ENCODE peak calls at places on chromosomes 5 and 9, in six cellular contexts. One of them, this sample, is unnamed.

GRCh38 chr5:134549714-134550113 is 24.2 kb downstream of the JADE2 start:
- DNase-seq in HEK293T: no peak
- DNase-seq in A549: no peak
- DNase-seq in anterior cingulate cortex: no peak
- DNase-seq in activated T-cell treated with anti-CD3 and anti-CD28 coated beads, Interleukin-2, amount 50 U/mL, for 72 hours: peak; percentile 8
- DNase-seq in cerebellum: no peak
- DNase-seq in this sample: no peak

GRCh38 chr5:111752426-111752965 is 4.5 kb downstream of the NREP start:
- DNase-seq in A549: no peak
- DNase-seq in cerebellum: no peak
- DNase-seq in HEK293T: no peak
- DNase-seq in anterior cingulate cortex: no peak
- DNase-seq in activated T-cell treated with anti-CD3 and anti-CD28 coated beads, Interleukin-2, amount 50 U/mL, for 72 hours: no peak
- DNase-seq in this sample: no peak

GRCh38 chr5:149939572-149939971 is 5.0 kb downstream of the PDE6A start:
- DNase-seq in anterior cingulate cortex: no peak
- DNase-seq in A549: no peak
- DNase-seq in cerebellum: no peak
- DNase-seq in HEK293T: no peak
- DNase-seq in activated T-cell treated with anti-CD3 and anti-CD28 coated beads, Interleukin-2, amount 50 U/mL, for 72 hours: no peak
- DNase-seq in this sample: no peak

GRCh38 chr5:9437741-9438240 is 108.1 kb downstream of the SEMA5A start:
- DNase-seq in anterior cingulate cortex: no peak
- DNase-seq in HEK293T: no peak
- DNase-seq in activated T-cell treated with anti-CD3 and anti-CD28 coated beads, Interleukin-2, amount 50 U/mL, for 72 hours: no peak
- DNase-seq in cerebellum: no peak
- DNase-seq in A549: no peak
- DNase-seq in this sample: no peak

GRCh38 chr5:134125195-134126015 is 10.9 kb downstream of the TCF7 start:
- DNase-seq in HEK293T: no peak
- DNase-seq in A549: no peak
- DNase-seq in anterior cingulate cortex: peak; percentile 44
- DNase-seq in activated T-cell treated with anti-CD3 and anti-CD28 coated beads, Interleukin-2, amount 50 U/mL, for 72 hours: peak; percentile 65
- DNase-seq in cerebellum: peak; percentile 86
- DNase-seq in this sample: no peak

GRCh38 chr5:80959768-80960442 is at the start of gene RASGRF2:
- DNase-seq in cerebellum: no peak
- DNase-seq in anterior cingulate cortex: peak; percentile 47
- DNase-seq in activated T-cell treated with anti-CD3 and anti-CD28 coated beads, Interleukin-2, amount 50 U/mL, for 72 hours: peak; percentile 68
- DNase-seq in A549: no peak
- DNase-seq in HEK293T: peak; percentile 67
- DNase-seq in this sample: peak; percentile 41

GRCh38 chr5:11468334-11469039 is 435.8 kb downstream of the CTNND2 start:
- DNase-seq in HEK293T: no peak
- DNase-seq in anterior cingulate cortex: no peak
- DNase-seq in A549: no peak
- DNase-seq in activated T-cell treated with anti-CD3 and anti-CD28 coated beads, Interleukin-2, amount 50 U/mL, for 72 hours: no peak
- DNase-seq in cerebellum: no peak
- DNase-seq in this sample: no peak

GRCh38 chr5:167573274-167574127 is 717.9 kb upstream of the WWC1 start:
- DNase-seq in activated T-cell treated with anti-CD3 and anti-CD28 coated beads, Interleukin-2, amount 50 U/mL, for 72 hours: no peak
- DNase-seq in A549: no peak
- DNase-seq in HEK293T: no peak
- DNase-seq in anterior cingulate cortex: peak; percentile 21
- DNase-seq in cerebellum: peak; percentile 27
- DNase-seq in this sample: no peak

GRCh38 chr5:33563983-33564908 is 123.5 kb downstream of the TARS1 start:
- DNase-seq in activated T-cell treated with anti-CD3 and anti-CD28 coated beads, Interleukin-2, amount 50 U/mL, for 72 hours: no peak
- DNase-seq in A549: no peak
- DNase-seq in cerebellum: no peak
- DNase-seq in HEK293T: no peak
- DNase-seq in anterior cingulate cortex: no peak
- DNase-seq in this sample: no peak

GRCh38 chr5:150490296-150490669 is 17.6 kb upstream of the NDST1 start:
- DNase-seq in A549: no peak
- DNase-seq in activated T-cell treated with anti-CD3 and anti-CD28 coated beads, Interleukin-2, amount 50 U/mL, for 72 hours: no peak
- DNase-seq in cerebellum: no peak
- DNase-seq in HEK293T: no peak
- DNase-seq in anterior cingulate cortex: no peak
- DNase-seq in this sample: no peak

GRCh38 chr5:122156724-122157325 is 27.5 kb downstream of the ZNF474 start:
- DNase-seq in activated T-cell treated with anti-CD3 and anti-CD28 coated beads, Interleukin-2, amount 50 U/mL, for 72 hours: no peak
- DNase-seq in anterior cingulate cortex: no peak
- DNase-seq in cerebellum: no peak
- DNase-seq in HEK293T: peak; percentile 26
- DNase-seq in A549: no peak
- DNase-seq in this sample: no peak

GRCh38 chr9:114080195-114080772 is 2.2 kb upstream of the AMBP start:
- DNase-seq in HEK293T: no peak
- DNase-seq in A549: no peak
- DNase-seq in anterior cingulate cortex: no peak
- DNase-seq in cerebellum: no peak
- DNase-seq in activated T-cell treated with anti-CD3 and anti-CD28 coated beads, Interleukin-2, amount 50 U/mL, for 72 hours: no peak
- DNase-seq in this sample: no peak

GRCh38 chr5:132264546-132265335 is 7.2 kb downstream of the PDLIM4 start:
- DNase-seq in cerebellum: no peak
- DNase-seq in HEK293T: no peak
- DNase-seq in A549: no peak
- DNase-seq in activated T-cell treated with anti-CD3 and anti-CD28 coated beads, Interleukin-2, amount 50 U/mL, for 72 hours: no peak
- DNase-seq in anterior cingulate cortex: no peak
- DNase-seq in this sample: peak; percentile 7

GRCh38 chr5:54868511-54869483 is 116.6 kb downstream of the ESM1 start:
- DNase-seq in anterior cingulate cortex: no peak
- DNase-seq in HEK293T: no peak
- DNase-seq in A549: no peak
- DNase-seq in activated T-cell treated with anti-CD3 and anti-CD28 coated beads, Interleukin-2, amount 50 U/mL, for 72 hours: peak; percentile 54
- DNase-seq in cerebellum: no peak
- DNase-seq in this sample: no peak

GRCh38 chr9:37104183-37104889 is 16.0 kb upstream of the ZCCHC7 start:
- DNase-seq in HEK293T: no peak
- DNase-seq in activated T-cell treated with anti-CD3 and anti-CD28 coated beads, Interleukin-2, amount 50 U/mL, for 72 hours: peak; percentile 27
- DNase-seq in anterior cingulate cortex: no peak
- DNase-seq in cerebellum: no peak
- DNase-seq in A549: no peak
- DNase-seq in this sample: no peak

GRCh38 chr5:136901-137300 is 44.9 kb downstream of the PLEKHG4B start:
- DNase-seq in HEK293T: no peak
- DNase-seq in cerebellum: no peak
- DNase-seq in activated T-cell treated with anti-CD3 and anti-CD28 coated beads, Interleukin-2, amount 50 U/mL, for 72 hours: no peak
- DNase-seq in anterior cingulate cortex: no peak
- DNase-seq in A549: no peak
- DNase-seq in this sample: no peak

GRCh38 chr9:93465853-93466252 is 12.5 kb upstream of the FAM120AOS start:
- DNase-seq in HEK293T: no peak
- DNase-seq in activated T-cell treated with anti-CD3 and anti-CD28 coated beads, Interleukin-2, amount 50 U/mL, for 72 hours: no peak
- DNase-seq in cerebellum: no peak
- DNase-seq in A549: no peak
- DNase-seq in anterior cingulate cortex: no peak
- DNase-seq in this sample: no peak

GRCh38 chr5:159262472-159262858 is 625 bp upstream of the UBLCP1 start:
- DNase-seq in anterior cingulate cortex: no peak
- DNase-seq in cerebellum: peak; percentile 21
- DNase-seq in HEK293T: peak; percentile 11
- DNase-seq in A549: peak; percentile 18
- DNase-seq in activated T-cell treated with anti-CD3 and anti-CD28 coated beads, Interleukin-2, amount 50 U/mL, for 72 hours: no peak
- DNase-seq in this sample: no peak

GRCh38 chr9:112299514-112299913 is 33.9 kb downstream of the PTBP3 start:
- DNase-seq in A549: peak; percentile 22
- DNase-seq in activated T-cell treated with anti-CD3 and anti-CD28 coated beads, Interleukin-2, amount 50 U/mL, for 72 hours: no peak
- DNase-seq in cerebellum: no peak
- DNase-seq in HEK293T: no peak
- DNase-seq in anterior cingulate cortex: no peak
- DNase-seq in this sample: no peak

GRCh38 chr5:175746851-175747250 is 89.0 kb downstream of the HRH2 start:
- DNase-seq in anterior cingulate cortex: peak; percentile 20
- DNase-seq in activated T-cell treated with anti-CD3 and anti-CD28 coated beads, Interleukin-2, amount 50 U/mL, for 72 hours: no peak
- DNase-seq in A549: peak; percentile 58
- DNase-seq in cerebellum: peak; percentile 67
- DNase-seq in HEK293T: peak; percentile 52
- DNase-seq in this sample: no peak

GRCh38 chr5:107668933-107669542 is 1.7 kb downstream of the EFNA5 start:
- DNase-seq in A549: peak; percentile 14
- DNase-seq in activated T-cell treated with anti-CD3 and anti-CD28 coated beads, Interleukin-2, amount 50 U/mL, for 72 hours: no peak
- DNase-seq in anterior cingulate cortex: no peak
- DNase-seq in cerebellum: no peak
- DNase-seq in HEK293T: no peak
- DNase-seq in this sample: no peak

GRCh38 chr9:134163374-134164196 is 779 bp downstream of the RNU6ATAC start:
- DNase-seq in activated T-cell treated with anti-CD3 and anti-CD28 coated beads, Interleukin-2, amount 50 U/mL, for 72 hours: peak; percentile 78
- DNase-seq in HEK293T: peak; percentile 20
- DNase-seq in cerebellum: peak; percentile 52
- DNase-seq in A549: no peak
- DNase-seq in anterior cingulate cortex: peak; percentile 59
- DNase-seq in this sample: peak; percentile 70

GRCh38 chr5:150516011-150516410 is 8.1 kb downstream of the NDST1 start:
- DNase-seq in HEK293T: no peak
- DNase-seq in cerebellum: no peak
- DNase-seq in activated T-cell treated with anti-CD3 and anti-CD28 coated beads, Interleukin-2, amount 50 U/mL, for 72 hours: no peak
- DNase-seq in anterior cingulate cortex: no peak
- DNase-seq in A549: no peak
- DNase-seq in this sample: no peak

GRCh38 chr5:1785984-1786383 is 13.7 kb downstream of the MRPL36 start:
- DNase-seq in cerebellum: no peak
- DNase-seq in activated T-cell treated with anti-CD3 and anti-CD28 coated beads, Interleukin-2, amount 50 U/mL, for 72 hours: no peak
- DNase-seq in A549: no peak
- DNase-seq in anterior cingulate cortex: no peak
- DNase-seq in HEK293T: no peak
- DNase-seq in this sample: no peak

GRCh38 chr9:105065119-105066088 is 137.4 kb upstream of the ABCA1 start:
- DNase-seq in anterior cingulate cortex: no peak
- DNase-seq in activated T-cell treated with anti-CD3 and anti-CD28 coated beads, Interleukin-2, amount 50 U/mL, for 72 hours: no peak
- DNase-seq in cerebellum: no peak
- DNase-seq in A549: no peak
- DNase-seq in HEK293T: no peak
- DNase-seq in this sample: no peak

This sample was measured in GM20000.